ENCODE peak calls at places on chromosomes 5 and 9, in nine cellular contexts. R, I, S, F, Q, P, B, K and N are unnamed samples.

GRCh38 chr9:72954431-72955420 is 1.9 kb upstream of the ALDH1A1 start:
- DNase-seq in R (peak), I (no peak), S (no peak), F (no peak), Q (no peak), P (peak), B (no peak), K (no peak), N (no peak)

GRCh38 chr9:13078164-13078563 is 201.3 kb downstream of the MPDZ start:
- DNase-seq in R (no peak), I (no peak), S (no peak), F (no peak), Q (no peak), P (no peak), B (no peak), K (no peak), N (no peak)

GRCh38 chr5:171418316-171418981 is 998 bp upstream of the FGF18 start:
- DNase-seq in R (peak), I (peak), S (peak), F (peak), Q (peak), P (peak), B (peak), K (peak), N (peak)

GRCh38 chr5:72018158-72018803 is 89.0 kb upstream of the MAP1B start:
- DNase-seq in R (no peak), I (peak), S (peak), F (peak), Q (peak), P (peak), B (no peak), K (peak), N (no peak)

GRCh38 chr5:61598140-61598539 is 266.1 kb downstream of the ZSWIM6 start:
- DNase-seq in R (no peak), I (no peak), S (no peak), F (no peak), Q (no peak), P (no peak), B (no peak), K (no peak), N (no peak)

GRCh38 chr5:14872070-14872989 is 752 bp upstream of the ANKH start:
- DNase-seq in R (peak), I (peak), S (no peak), F (peak), Q (peak), P (peak), B (peak), K (peak), N (peak)

GRCh38 chr9:99807276-99807852 is 14.3 kb upstream of the NR4A3 start:
- DNase-seq in R (peak), I (peak), S (no peak), F (peak), Q (peak), P (peak), B (peak), K (peak), N (peak)

GRCh38 chr5:37665889-37666288 is 174.0 kb downstream of the GDNF start:
- DNase-seq in R (peak), I (peak), S (no peak), F (peak), Q (no peak), P (peak), B (peak), K (no peak), N (no peak)

GRCh38 chr5:165370772-165371171 is 1865.4 kb downstream of the MAT2B start:
- DNase-seq in R (no peak), I (no peak), S (no peak), F (peak), Q (no peak), P (no peak), B (no peak), K (no peak), N (no peak)

GRCh38 chr5:17238521-17239041 is 21.1 kb downstream of the BASP1 start:
- DNase-seq in R (no peak), I (no peak), S (no peak), F (peak), Q (no peak), P (no peak), B (no peak), K (no peak), N (no peak)

GRCh38 chr5:81069965-81070364 is 109.8 kb downstream of the RASGRF2 start:
- DNase-seq in R (no peak), I (no peak), S (no peak), F (no peak), Q (no peak), P (no peak), B (no peak), K (no peak), N (no peak)

GRCh38 chr5:129046151-129046550 is 48.4 kb upstream of the ISOC1 start:
- DNase-seq in R (no peak), I (no peak), S (no peak), F (no peak), Q (no peak), P (no peak), B (no peak), K (no peak), N (no peak)

GRCh38 chr9:2179557-2179956 is 164.4 kb downstream of the SMARCA2 start:
- DNase-seq in R (no peak), I (no peak), S (no peak), F (no peak), Q (no peak), P (no peak), B (no peak), K (no peak), N (no peak)

GRCh38 chr5:104018299-104018698 is 455.7 kb upstream of the NUDT12 start:
- DNase-seq in R (no peak), I (no peak), S (no peak), F (no peak), Q (no peak), P (no peak), B (no peak), K (no peak), N (no peak)

GRCh38 chr5:67515020-67515689 is 318.6 kb upstream of the CD180 start:
- DNase-seq in R (no peak), I (no peak), S (no peak), F (no peak), Q (no peak), P (no peak), B (no peak), K (no peak), N (no peak)

GRCh38 chr9:135221951-135222631 is 134.6 kb downstream of the OLFM1 start:
- DNase-seq in R (peak), I (peak), S (no peak), F (no peak), Q (no peak), P (no peak), B (no peak), K (no peak), N (no peak)

GRCh38 chr5:121121786-121122185 is 657.7 kb downstream of the PRR16 start:
- DNase-seq in R (no peak), I (no peak), S (no peak), F (no peak), Q (no peak), P (no peak), B (no peak), K (no peak), N (no peak)

GRCh38 chr9:137488906-137489305 is 29.8 kb upstream of the NSMF start:
- DNase-seq in R (no peak), I (no peak), S (no peak), F (no peak), Q (no peak), P (no peak), B (no peak), K (no peak), N (no peak)

GRCh38 chr5:126926152-126926551 is 104.2 kb downstream of the MARCHF3 start:
- DNase-seq in R (no peak), I (no peak), S (no peak), F (no peak), Q (no peak), P (no peak), B (no peak), K (no peak), N (no peak)

GRCh38 chr9:79613145-79613544 is 41.4 kb downstream of the TLE4 start:
- DNase-seq in R (no peak), I (peak), S (no peak), F (no peak), Q (no peak), P (no peak), B (no peak), K (no peak), N (no peak)

GRCh38 chr5:8831251-8831650 is 714.6 kb downstream of the SEMA5A start:
- DNase-seq in R (no peak), I (no peak), S (no peak), F (no peak), Q (no peak), P (no peak), B (no peak), K (no peak), N (no peak)

GRCh38 chr5:61496406-61497307 is 164.6 kb downstream of the ZSWIM6 start:
- DNase-seq in R (no peak), I (no peak), S (no peak), F (no peak), Q (no peak), P (no peak), B (no peak), K (no peak), N (no peak)

GRCh38 chr5:132559661-132560060 is 2.9 kb downstream of the RAD50 start:
- DNase-seq in R (no peak), I (no peak), S (no peak), F (no peak), Q (no peak), P (no peak), B (no peak), K (no peak), N (no peak)

GRCh38 chr9:97405551-97405950 is 6.3 kb upstream of the TDRD7 start:
- DNase-seq in R (no peak), I (no peak), S (no peak), F (no peak), Q (no peak), P (no peak), B (no peak), K (no peak), N (no peak)

GRCh38 chr5:135217669-135218485 is 181.2 kb downstream of the MACROH2A1 start:
- DNase-seq in R (no peak), I (peak), S (no peak), F (no peak), Q (no peak), P (no peak), B (no peak), K (no peak), N (peak)

GRCh38 chr5:135219868-135220267 is 179.2 kb downstream of the MACROH2A1 start:
- DNase-seq in R (peak), I (no peak), S (no peak), F (no peak), Q (peak), P (no peak), B (no peak), K (no peak), N (peak)

GRCh38 chr5:135219239-135219638 is 179.8 kb downstream of the MACROH2A1 start:
- DNase-seq in R (no peak), I (no peak), S (no peak), F (no peak), Q (no peak), P (no peak), B (no peak), K (no peak), N (no peak)

GRCh38 chr5:135216813-135217154 is 182.2 kb downstream of the MACROH2A1 start:
- DNase-seq in R (no peak), I (no peak), S (no peak), F (no peak), Q (no peak), P (no peak), B (no peak), K (no peak), N (no peak)

DNA sequence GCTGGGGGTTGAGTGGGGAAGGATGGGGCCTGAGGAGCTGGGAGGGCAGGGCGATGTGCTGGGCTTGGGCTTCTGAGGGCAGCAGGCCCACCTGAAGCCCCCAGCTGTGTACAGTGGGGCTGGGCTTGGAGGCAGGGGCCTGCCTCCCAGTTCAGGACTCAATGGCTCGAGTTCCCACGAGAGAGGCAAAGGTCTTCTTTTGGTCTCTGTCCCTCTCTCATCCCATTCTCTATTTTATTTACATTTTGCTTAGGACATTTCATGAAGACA is 180.6 kb downstream of the MACROH2A1 start:
- DNase-seq in R (no peak), I (no peak), S (no peak), F (no peak), Q (peak), P (no peak), B (no peak), K (no peak), N (no peak)
- H3K4me3 ChIP-seq in R (no peak), I (no peak), S (no peak), F (no peak), Q (no peak), P (no peak), B (no peak), K (no peak), N (no peak)

GRCh38 chr9:15103321-15103720 is 193.1 kb upstream of the FREM1 start:
- DNase-seq in R (no peak), I (no peak), S (no peak), F (no peak), Q (no peak), P (no peak), B (no peak), K (no peak), N (no peak)

GRCh38 chr9:15104826-15105420 is 194.7 kb upstream of the FREM1 start:
- DNase-seq in R (no peak), I (peak), S (no peak), F (peak), Q (no peak), P (no peak), B (peak), K (no peak), N (no peak)

GRCh38 chr9:15096959-15097358 is 186.7 kb upstream of the FREM1 start:
- DNase-seq in R (no peak), I (no peak), S (no peak), F (no peak), Q (no peak), P (no peak), B (no peak), K (no peak), N (no peak)

GRCh38 chr9:15101046-15101445 is 190.8 kb upstream of the FREM1 start:
- DNase-seq in R (no peak), I (no peak), S (no peak), F (no peak), Q (no peak), P (no peak), B (no peak), K (no peak), N (no peak)
- TF ChIP-seq POLR2AphosphoS5 in R (no peak), I (no peak), S (no peak), F (no peak), Q (no peak), P (no peak), B (no peak), K (no peak), N (no peak)

GRCh38 chr5:89904442-89904841 is 505.1 kb downstream of the CETN3 start:
- DNase-seq in R (no peak), I (no peak), S (no peak), F (no peak), Q (no peak), P (no peak), B (no peak), K (no peak), N (no peak)

GRCh38 chr5:89900346-89900745 is 509.2 kb downstream of the CETN3 start:
- DNase-seq in R (no peak), I (no peak), S (no peak), F (no peak), Q (no peak), P (no peak), B (no peak), K (no peak), N (no peak)

GRCh38 chr5:89901983-89902382 is 507.6 kb downstream of the CETN3 start:
- DNase-seq in R (peak), I (no peak), S (no peak), F (no peak), Q (no peak), P (peak), B (peak), K (no peak), N (peak)
- H3K4me3 ChIP-seq in R (no peak), I (no peak), S (no peak), F (no peak), Q (no peak), P (no peak), B (no peak), K (no peak), N (no peak)

DNA sequence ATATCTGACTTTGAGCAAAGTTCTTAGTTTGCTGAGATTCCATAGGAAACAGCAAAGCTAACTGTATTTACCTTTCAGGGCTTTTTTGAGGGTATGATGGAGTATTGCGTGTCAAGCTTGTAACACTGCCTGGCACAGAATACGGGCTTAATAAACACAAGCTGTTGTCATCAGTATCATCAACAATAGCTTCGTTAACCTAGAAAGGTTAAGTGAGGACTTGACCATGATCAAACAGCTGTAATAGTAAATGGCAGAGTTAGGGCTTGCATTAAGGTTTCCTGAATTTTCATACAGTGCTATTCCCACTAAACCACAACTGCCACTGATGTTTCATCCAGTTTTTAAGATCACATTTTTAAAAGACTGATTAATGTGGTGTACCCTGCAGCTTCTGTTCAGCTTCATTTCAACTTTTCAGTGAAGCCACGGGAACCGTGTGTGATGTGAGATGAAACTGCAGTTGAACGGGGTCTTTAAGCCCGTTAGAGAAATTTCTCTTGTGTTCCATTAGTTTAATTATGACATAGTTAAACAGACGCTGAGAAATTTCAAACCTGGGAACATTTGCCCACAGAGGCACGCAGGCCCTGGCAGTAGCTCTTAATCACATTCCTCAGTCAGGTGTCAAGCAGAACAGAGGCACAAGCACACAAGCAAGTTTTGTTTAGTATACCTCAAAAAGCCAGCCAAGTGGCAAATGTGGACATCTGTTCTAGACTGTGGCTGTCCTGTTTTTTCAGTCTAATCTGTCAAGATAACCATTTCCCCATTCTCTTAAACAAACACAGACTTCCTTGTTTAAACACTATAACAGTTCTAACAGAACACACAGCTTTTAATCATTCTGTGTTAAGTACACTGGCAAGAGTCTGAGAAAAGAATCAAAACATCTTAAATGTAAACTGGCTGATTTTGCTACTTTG is 147.1 kb downstream of the ZNF608 start:
- DNase-seq in R (no peak), I (no peak), S (no peak), F (peak), Q (peak), P (peak), B (peak), K (peak), N (no peak)
- TF ChIP-seq POLR2AphosphoS5 in R (no peak), I (no peak), S (no peak), F (peak), Q (peak), P (no peak), B (peak), K (no peak), N (no peak)